ENCODE peak calls at places on chromosomes 5 and 9, in eight cellular contexts. One of them, this sample, is unnamed.

GRCh38 chr9:124771867-124772621 is 933 bp upstream of the NR6A1 start:
- DNase-seq in colonic mucosa: peak
- DNase-seq in endothelial cell of umbilical vein: peak
- DNase-seq in endodermal cell: peak
- DNase-seq in AG04450: no peak
- DNase-seq in mammary epithelial cell: peak
- DNase-seq in kidney: peak
- DNase-seq in fibroblast of lung: peak
- DNase-seq in this sample: peak

GRCh38 chr5:124932791-124933600 is 186.6 kb upstream of the ZNF608 start:
- DNase-seq in AG04450: no peak
- DNase-seq in fibroblast of lung: peak
- DNase-seq in endothelial cell of umbilical vein: no peak
- DNase-seq in endodermal cell: no peak
- DNase-seq in mammary epithelial cell: peak
- DNase-seq in kidney: no peak
- DNase-seq in colonic mucosa: peak
- DNase-seq in this sample: no peak

GRCh38 chr9:82457281-82457680 is 468.7 kb downstream of the SPATA31D1 start:
- DNase-seq in mammary epithelial cell: no peak
- DNase-seq in endothelial cell of umbilical vein: no peak
- DNase-seq in kidney: no peak
- DNase-seq in fibroblast of lung: no peak
- DNase-seq in colonic mucosa: no peak
- DNase-seq in AG04450: no peak
- DNase-seq in endodermal cell: no peak
- DNase-seq in this sample: no peak

GRCh38 chr5:52024363-52024762 is 641.1 kb downstream of the ISL1 start:
- DNase-seq in kidney: no peak
- DNase-seq in endodermal cell: no peak
- DNase-seq in mammary epithelial cell: no peak
- DNase-seq in AG04450: no peak
- DNase-seq in fibroblast of lung: no peak
- DNase-seq in endothelial cell of umbilical vein: no peak
- DNase-seq in colonic mucosa: no peak
- DNase-seq in this sample: no peak

GRCh38 chr5:134140530-134141201 is 26.2 kb downstream of the TCF7 start:
- DNase-seq in colonic mucosa: peak
- DNase-seq in AG04450: peak
- DNase-seq in endothelial cell of umbilical vein: peak
- DNase-seq in kidney: peak
- DNase-seq in mammary epithelial cell: peak
- DNase-seq in fibroblast of lung: peak
- DNase-seq in endodermal cell: peak
- DNase-seq in this sample: peak

GRCh38 chr5:137753227-137753985 is 757 bp downstream of the HNRNPA0 start:
- DNase-seq in kidney: peak
- DNase-seq in AG04450: no peak
- DNase-seq in fibroblast of lung: no peak
- DNase-seq in endothelial cell of umbilical vein: no peak
- DNase-seq in endodermal cell: peak
- DNase-seq in colonic mucosa: peak
- DNase-seq in mammary epithelial cell: no peak
- DNase-seq in this sample: no peak

GRCh38 chr9:120676767-120677402 is 37.4 kb downstream of the MEGF9 start:
- DNase-seq in endothelial cell of umbilical vein: no peak
- DNase-seq in fibroblast of lung: no peak
- DNase-seq in AG04450: no peak
- DNase-seq in mammary epithelial cell: no peak
- DNase-seq in colonic mucosa: no peak
- DNase-seq in endodermal cell: no peak
- DNase-seq in kidney: no peak
- DNase-seq in this sample: no peak

GRCh38 chr9:109098221-109098959 is 21.4 kb downstream of the TMEM245 start:
- DNase-seq in fibroblast of lung: peak
- DNase-seq in mammary epithelial cell: peak
- DNase-seq in endodermal cell: no peak
- DNase-seq in AG04450: no peak
- DNase-seq in endothelial cell of umbilical vein: peak
- DNase-seq in kidney: no peak
- DNase-seq in colonic mucosa: no peak
- DNase-seq in this sample: peak

GRCh38 chr9:21392270-21392669 is 7.1 kb upstream of the IFNA2 start:
- DNase-seq in endothelial cell of umbilical vein: no peak
- DNase-seq in mammary epithelial cell: peak
- DNase-seq in colonic mucosa: no peak
- DNase-seq in endodermal cell: peak
- DNase-seq in kidney: no peak
- DNase-seq in fibroblast of lung: no peak
- DNase-seq in AG04450: no peak
- DNase-seq in this sample: peak

GRCh38 chr9:1619915-1620705 is 395.0 kb upstream of the SMARCA2 start:
- DNase-seq in endodermal cell: no peak
- DNase-seq in colonic mucosa: no peak
- DNase-seq in kidney: no peak
- DNase-seq in fibroblast of lung: peak
- DNase-seq in AG04450: no peak
- DNase-seq in endothelial cell of umbilical vein: no peak
- DNase-seq in mammary epithelial cell: peak
- DNase-seq in this sample: peak

GRCh38 chr9:84874583-84874982 is 205.1 kb downstream of the NTRK2 start:
- DNase-seq in fibroblast of lung: no peak
- DNase-seq in endothelial cell of umbilical vein: peak
- DNase-seq in AG04450: no peak
- DNase-seq in endodermal cell: no peak
- DNase-seq in kidney: no peak
- DNase-seq in mammary epithelial cell: no peak
- DNase-seq in colonic mucosa: no peak
- DNase-seq in this sample: no peak

GRCh38 chr5:180135128-180135955 is 63.8 kb upstream of the RNF130 start:
- DNase-seq in colonic mucosa: peak
- DNase-seq in mammary epithelial cell: peak
- DNase-seq in endodermal cell: peak
- DNase-seq in AG04450: peak
- DNase-seq in endothelial cell of umbilical vein: no peak
- DNase-seq in kidney: peak
- DNase-seq in fibroblast of lung: peak
- DNase-seq in this sample: peak

GRCh38 chr5:77569409-77569808 is 69.1 kb downstream of the OTP start:
- DNase-seq in AG04450: no peak
- DNase-seq in kidney: no peak
- DNase-seq in fibroblast of lung: peak
- DNase-seq in mammary epithelial cell: no peak
- DNase-seq in endodermal cell: no peak
- DNase-seq in colonic mucosa: no peak
- DNase-seq in endothelial cell of umbilical vein: no peak
- DNase-seq in this sample: no peak

GRCh38 chr5:33582417-33582816 is 141.7 kb downstream of the TARS1 start:
- DNase-seq in endodermal cell: no peak
- DNase-seq in mammary epithelial cell: no peak
- DNase-seq in kidney: no peak
- DNase-seq in endothelial cell of umbilical vein: no peak
- DNase-seq in colonic mucosa: no peak
- DNase-seq in AG04450: no peak
- DNase-seq in fibroblast of lung: no peak
- DNase-seq in this sample: no peak

GRCh38 chr5:172454355-172455086 is at the start of gene SH3PXD2B:
- DNase-seq in colonic mucosa: peak
- DNase-seq in endothelial cell of umbilical vein: peak
- DNase-seq in AG04450: no peak
- DNase-seq in endodermal cell: peak
- DNase-seq in kidney: peak
- DNase-seq in fibroblast of lung: peak
- DNase-seq in mammary epithelial cell: peak
- DNase-seq in this sample: peak

GRCh38 chr5:72425995-72426394 is 81.2 kb downstream of the ZNF366 start:
- DNase-seq in colonic mucosa: no peak
- DNase-seq in endodermal cell: no peak
- DNase-seq in fibroblast of lung: no peak
- DNase-seq in endothelial cell of umbilical vein: no peak
- DNase-seq in kidney: no peak
- DNase-seq in mammary epithelial cell: no peak
- DNase-seq in AG04450: no peak
- DNase-seq in this sample: no peak

GRCh38 chr9:76162751-76163500 is 231.3 kb downstream of the RFK start:
- DNase-seq in mammary epithelial cell: no peak
- DNase-seq in endothelial cell of umbilical vein: no peak
- DNase-seq in colonic mucosa: no peak
- DNase-seq in AG04450: peak
- DNase-seq in fibroblast of lung: peak
- DNase-seq in kidney: no peak
- DNase-seq in endodermal cell: no peak
- DNase-seq in this sample: no peak

GRCh38 chr9:87271696-87272477 is 225.8 kb upstream of the DAPK1 start:
- DNase-seq in colonic mucosa: no peak
- DNase-seq in endothelial cell of umbilical vein: no peak
- DNase-seq in AG04450: no peak
- DNase-seq in mammary epithelial cell: no peak
- DNase-seq in fibroblast of lung: no peak
- DNase-seq in endodermal cell: no peak
- DNase-seq in kidney: no peak
- DNase-seq in this sample: no peak

GRCh38 chr9:124698265-124698664 is 72.8 kb downstream of the NR6A1 start:
- DNase-seq in kidney: no peak
- DNase-seq in fibroblast of lung: peak
- DNase-seq in endothelial cell of umbilical vein: no peak
- DNase-seq in mammary epithelial cell: peak
- DNase-seq in colonic mucosa: no peak
- DNase-seq in AG04450: no peak
- DNase-seq in endodermal cell: no peak
- DNase-seq in this sample: no peak

GRCh38 chr9:116546711-116547581 is 140.2 kb upstream of the TRIM32 start:
- DNase-seq in mammary epithelial cell: peak
- DNase-seq in AG04450: no peak
- DNase-seq in fibroblast of lung: peak
- DNase-seq in kidney: no peak
- DNase-seq in endothelial cell of umbilical vein: no peak
- DNase-seq in endodermal cell: no peak
- DNase-seq in colonic mucosa: no peak
- DNase-seq in this sample: no peak

GRCh38 chr9:116547729-116548426 is 139.2 kb upstream of the TRIM32 start:
- DNase-seq in fibroblast of lung: no peak
- DNase-seq in endodermal cell: no peak
- DNase-seq in endothelial cell of umbilical vein: no peak
- DNase-seq in kidney: no peak
- DNase-seq in colonic mucosa: no peak
- DNase-seq in AG04450: no peak
- DNase-seq in mammary epithelial cell: no peak
- DNase-seq in this sample: no peak

GRCh38 chr9:116550728-116551436 is 136.2 kb upstream of the TRIM32 start:
- DNase-seq in fibroblast of lung: peak
- DNase-seq in endothelial cell of umbilical vein: no peak
- DNase-seq in AG04450: no peak
- DNase-seq in mammary epithelial cell: peak
- DNase-seq in endodermal cell: no peak
- DNase-seq in colonic mucosa: no peak
- DNase-seq in kidney: no peak
- DNase-seq in this sample: no peak

GRCh38 chr9:116549786-116550660 is 137.1 kb upstream of the TRIM32 start:
- DNase-seq in AG04450: no peak
- DNase-seq in fibroblast of lung: no peak
- DNase-seq in kidney: no peak
- DNase-seq in endodermal cell: no peak
- DNase-seq in endothelial cell of umbilical vein: no peak
- DNase-seq in colonic mucosa: no peak
- DNase-seq in mammary epithelial cell: no peak
- DNase-seq in this sample: no peak

DNA sequence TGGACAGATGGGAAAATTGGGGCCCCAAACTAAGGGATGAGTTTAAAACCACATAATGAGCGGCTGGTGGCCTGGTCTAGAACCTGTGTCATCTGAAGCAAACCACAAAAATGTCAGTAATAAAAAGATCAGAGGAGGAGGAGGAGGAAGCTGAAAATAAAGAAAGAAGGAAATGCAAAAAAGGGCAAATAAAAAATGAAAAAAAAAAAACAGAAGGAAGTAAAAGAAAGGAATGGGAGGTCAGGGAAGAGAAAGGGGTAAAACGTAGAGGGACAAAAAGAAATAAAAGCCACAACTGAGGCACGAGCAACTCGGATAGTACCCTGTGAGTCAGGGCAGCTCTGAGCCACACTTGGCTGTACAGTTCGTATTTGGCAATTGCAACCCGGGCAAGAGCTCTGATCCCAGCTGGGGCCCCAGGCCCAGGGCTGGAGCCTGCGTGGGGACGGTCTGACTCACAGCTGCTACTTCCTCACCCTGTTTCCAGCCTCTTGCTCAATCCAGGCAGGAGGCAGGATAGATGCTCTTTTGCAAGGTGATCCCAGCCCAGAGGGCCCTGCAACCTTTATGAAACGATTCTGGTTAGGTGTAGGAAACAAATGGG is 137.9 kb upstream of the TRIM32 start:
- DNase-seq in colonic mucosa: peak
- DNase-seq in mammary epithelial cell: peak
- DNase-seq in kidney: peak
- DNase-seq in endodermal cell: no peak
- DNase-seq in endothelial cell of umbilical vein: no peak
- DNase-seq in AG04450: peak
- DNase-seq in fibroblast of lung: peak
- DNase-seq in this sample: peak
- H3K27ac ChIP-seq in colonic mucosa: peak
- H3K27ac ChIP-seq in mammary epithelial cell: no peak
- H3K27ac ChIP-seq in kidney: peak
- H3K27ac ChIP-seq in endodermal cell: no peak
- H3K27ac ChIP-seq in endothelial cell of umbilical vein: no peak
- H3K27ac ChIP-seq in AG04450: peak
- H3K27ac ChIP-seq in fibroblast of lung: peak
- H3K27ac ChIP-seq in this sample: no peak

GRCh38 chr5:59351076-59351794 is 542.3 kb downstream of the PDE4D start:
- DNase-seq in endodermal cell: no peak
- DNase-seq in mammary epithelial cell: no peak
- DNase-seq in kidney: no peak
- DNase-seq in fibroblast of lung: peak
- DNase-seq in AG04450: no peak
- DNase-seq in colonic mucosa: no peak
- DNase-seq in endothelial cell of umbilical vein: no peak
- DNase-seq in this sample: no peak
- TF ChIP-seq CTCF in endodermal cell: peak
- TF ChIP-seq CTCF in mammary epithelial cell: no peak
- TF ChIP-seq CTCF in kidney: no peak
- TF ChIP-seq CTCF in fibroblast of lung: peak
- TF ChIP-seq CTCF in AG04450: no peak
- TF ChIP-seq CTCF in colonic mucosa: no peak
- TF ChIP-seq CTCF in endothelial cell of umbilical vein: no peak
- TF ChIP-seq CTCF in this sample: no peak

GRCh38 chr5:116681334-116682013 is 106.9 kb upstream of the SEMA6A start:
- DNase-seq in AG04450: no peak
- DNase-seq in endothelial cell of umbilical vein: no peak
- DNase-seq in fibroblast of lung: no peak
- DNase-seq in colonic mucosa: no peak
- DNase-seq in kidney: no peak
- DNase-seq in mammary epithelial cell: no peak
- DNase-seq in endodermal cell: no peak
- DNase-seq in this sample: no peak
- H3K27ac ChIP-seq in AG04450: no peak
- H3K27ac ChIP-seq in endothelial cell of umbilical vein: no peak
- H3K27ac ChIP-seq in fibroblast of lung: no peak
- H3K27ac ChIP-seq in colonic mucosa: no peak
- H3K27ac ChIP-seq in kidney: no peak
- H3K27ac ChIP-seq in mammary epithelial cell: no peak
- H3K27ac ChIP-seq in endodermal cell: no peak
- H3K27ac ChIP-seq in this sample: no peak

GRCh38 chr5:176447982-176448608 is at the start of gene FAF2:
- DNase-seq in fibroblast of lung: peak
- DNase-seq in endothelial cell of umbilical vein: peak
- DNase-seq in mammary epithelial cell: peak
- DNase-seq in AG04450: peak
- DNase-seq in kidney: peak
- DNase-seq in colonic mucosa: peak
- DNase-seq in endodermal cell: peak
- DNase-seq in this sample: peak
- TF ChIP-seq CTCF in fibroblast of lung: peak
- TF ChIP-seq CTCF in endothelial cell of umbilical vein: peak
- TF ChIP-seq CTCF in mammary epithelial cell: peak
- TF ChIP-seq CTCF in AG04450: peak
- TF ChIP-seq CTCF in kidney: peak
- TF ChIP-seq CTCF in colonic mucosa: peak
- TF ChIP-seq CTCF in endodermal cell: peak
- TF ChIP-seq CTCF in this sample: peak